ENCODE peak calls at places on chromosome 2, in eight cellular contexts. One of them, this sample, is unnamed.

GRCh38 chr2:27016801-27017325 is 15.9 kb upstream of the TMEM214 start:
- DNase-seq in stimulated activated CD8-positive, alpha-beta memory T cell treated with anti-CD3 and anti-CD28 coated beads, Interleukin-12 subunit alpha, Interleukin-12 subunit beta, amount 100 ng/mL, for 1 hour: peak
- DNase-seq in NCI-H2081 treated with DMSO at 0.1 percent for 48 hours: peak
- DNase-seq in GM10248: peak
- DNase-seq in heart left ventricle: peak
- DNase-seq in T-cell: peak
- DNase-seq in activated T-helper 1 cell treated with anti-CD3 and anti-CD28 coated beads, Interleukin-2, amount 50 U/mL, for 16 hours: no peak
- DNase-seq in naive thymus-derived CD4-positive, alpha-beta T cell: peak
- DNase-seq in this sample: no peak

GRCh38 chr2:219228745-219229374 is 576 bp downstream of the ATG9A start:
- DNase-seq in stimulated activated CD8-positive, alpha-beta memory T cell treated with anti-CD3 and anti-CD28 coated beads, Interleukin-12 subunit alpha, Interleukin-12 subunit beta, amount 100 ng/mL, for 1 hour: no peak
- DNase-seq in NCI-H2081 treated with DMSO at 0.1 percent for 48 hours: no peak
- DNase-seq in GM10248: peak
- DNase-seq in heart left ventricle: no peak
- DNase-seq in T-cell: no peak
- DNase-seq in activated T-helper 1 cell treated with anti-CD3 and anti-CD28 coated beads, Interleukin-2, amount 50 U/mL, for 16 hours: no peak
- DNase-seq in naive thymus-derived CD4-positive, alpha-beta T cell: peak
- DNase-seq in this sample: no peak

GRCh38 chr2:110818767-110819481 is 86.6 kb downstream of the ACOXL start:
- DNase-seq in stimulated activated CD8-positive, alpha-beta memory T cell treated with anti-CD3 and anti-CD28 coated beads, Interleukin-12 subunit alpha, Interleukin-12 subunit beta, amount 100 ng/mL, for 1 hour: no peak
- DNase-seq in NCI-H2081 treated with DMSO at 0.1 percent for 48 hours: no peak
- DNase-seq in GM10248: no peak
- DNase-seq in heart left ventricle: no peak
- DNase-seq in T-cell: no peak
- DNase-seq in activated T-helper 1 cell treated with anti-CD3 and anti-CD28 coated beads, Interleukin-2, amount 50 U/mL, for 16 hours: no peak
- DNase-seq in naive thymus-derived CD4-positive, alpha-beta T cell: no peak
- DNase-seq in this sample: no peak

GRCh38 chr2:58866040-58866439 is 624.9 kb upstream of the FANCL start:
- DNase-seq in stimulated activated CD8-positive, alpha-beta memory T cell treated with anti-CD3 and anti-CD28 coated beads, Interleukin-12 subunit alpha, Interleukin-12 subunit beta, amount 100 ng/mL, for 1 hour: no peak
- DNase-seq in NCI-H2081 treated with DMSO at 0.1 percent for 48 hours: no peak
- DNase-seq in GM10248: no peak
- DNase-seq in heart left ventricle: no peak
- DNase-seq in T-cell: no peak
- DNase-seq in activated T-helper 1 cell treated with anti-CD3 and anti-CD28 coated beads, Interleukin-2, amount 50 U/mL, for 16 hours: no peak
- DNase-seq in naive thymus-derived CD4-positive, alpha-beta T cell: no peak
- DNase-seq in this sample: peak

GRCh38 chr2:206840999-206841398 is 75.6 kb downstream of the FASTKD2 start:
- DNase-seq in stimulated activated CD8-positive, alpha-beta memory T cell treated with anti-CD3 and anti-CD28 coated beads, Interleukin-12 subunit alpha, Interleukin-12 subunit beta, amount 100 ng/mL, for 1 hour: no peak
- DNase-seq in NCI-H2081 treated with DMSO at 0.1 percent for 48 hours: no peak
- DNase-seq in GM10248: no peak
- DNase-seq in heart left ventricle: no peak
- DNase-seq in T-cell: no peak
- DNase-seq in activated T-helper 1 cell treated with anti-CD3 and anti-CD28 coated beads, Interleukin-2, amount 50 U/mL, for 16 hours: no peak
- DNase-seq in naive thymus-derived CD4-positive, alpha-beta T cell: no peak
- DNase-seq in this sample: no peak

GRCh38 chr2:204655101-204655500 is 109.8 kb downstream of the PARD3B start:
- DNase-seq in stimulated activated CD8-positive, alpha-beta memory T cell treated with anti-CD3 and anti-CD28 coated beads, Interleukin-12 subunit alpha, Interleukin-12 subunit beta, amount 100 ng/mL, for 1 hour: no peak
- DNase-seq in NCI-H2081 treated with DMSO at 0.1 percent for 48 hours: no peak
- DNase-seq in GM10248: no peak
- DNase-seq in heart left ventricle: no peak
- DNase-seq in T-cell: no peak
- DNase-seq in activated T-helper 1 cell treated with anti-CD3 and anti-CD28 coated beads, Interleukin-2, amount 50 U/mL, for 16 hours: no peak
- DNase-seq in naive thymus-derived CD4-positive, alpha-beta T cell: no peak
- DNase-seq in this sample: no peak

GRCh38 chr2:175010848-175011254 is 5.7 kb upstream of the CHN1 start:
- DNase-seq in stimulated activated CD8-positive, alpha-beta memory T cell treated with anti-CD3 and anti-CD28 coated beads, Interleukin-12 subunit alpha, Interleukin-12 subunit beta, amount 100 ng/mL, for 1 hour: no peak
- DNase-seq in NCI-H2081 treated with DMSO at 0.1 percent for 48 hours: peak
- DNase-seq in GM10248: no peak
- DNase-seq in heart left ventricle: no peak
- DNase-seq in T-cell: no peak
- DNase-seq in activated T-helper 1 cell treated with anti-CD3 and anti-CD28 coated beads, Interleukin-2, amount 50 U/mL, for 16 hours: no peak
- DNase-seq in naive thymus-derived CD4-positive, alpha-beta T cell: no peak
- DNase-seq in this sample: no peak

GRCh38 chr2:165016772-165017411 is 61.6 kb upstream of the SLC38A11 start:
- DNase-seq in stimulated activated CD8-positive, alpha-beta memory T cell treated with anti-CD3 and anti-CD28 coated beads, Interleukin-12 subunit alpha, Interleukin-12 subunit beta, amount 100 ng/mL, for 1 hour: no peak
- DNase-seq in NCI-H2081 treated with DMSO at 0.1 percent for 48 hours: peak
- DNase-seq in GM10248: peak
- DNase-seq in heart left ventricle: no peak
- DNase-seq in T-cell: no peak
- DNase-seq in activated T-helper 1 cell treated with anti-CD3 and anti-CD28 coated beads, Interleukin-2, amount 50 U/mL, for 16 hours: no peak
- DNase-seq in naive thymus-derived CD4-positive, alpha-beta T cell: no peak
- DNase-seq in this sample: no peak

GRCh38 chr2:234828382-234829073 is 123.3 kb upstream of the SH3BP4 start:
- DNase-seq in stimulated activated CD8-positive, alpha-beta memory T cell treated with anti-CD3 and anti-CD28 coated beads, Interleukin-12 subunit alpha, Interleukin-12 subunit beta, amount 100 ng/mL, for 1 hour: no peak
- DNase-seq in NCI-H2081 treated with DMSO at 0.1 percent for 48 hours: no peak
- DNase-seq in GM10248: no peak
- DNase-seq in heart left ventricle: no peak
- DNase-seq in T-cell: no peak
- DNase-seq in activated T-helper 1 cell treated with anti-CD3 and anti-CD28 coated beads, Interleukin-2, amount 50 U/mL, for 16 hours: no peak
- DNase-seq in naive thymus-derived CD4-positive, alpha-beta T cell: no peak
- DNase-seq in this sample: no peak